ENCODE peak calls at places on chromosomes 11 and 22, in ten cellular contexts. H, L, T, P, A, M, U, W, X and J are unnamed samples.

GRCh38 chr22:19110064-19110458 is 12.2 kb downstream of the DGCR2 start:
- DNase-seq in H (peak), L (no peak), T (no peak), P (no peak), A (no peak), M (no peak), U (no peak), W (no peak), X (peak), J (no peak)

GRCh38 chr11:2272241-2272945 is 2.0 kb upstream of the ASCL2 start:
- DNase-seq in H (peak), L (no peak), T (no peak), P (no peak), A (no peak), M (no peak), U (no peak), W (no peak), X (no peak), J (no peak)

GRCh38 chr22:38069372-38070249 is 12.4 kb downstream of the PICK1 start:
- DNase-seq in H (peak), L (peak), T (no peak), P (no peak), A (peak), M (no peak), U (peak), W (no peak), X (peak), J (peak)

GRCh38 chr11:7911011-7911410 is 20.1 kb downstream of the OR10A6 start:
- DNase-seq in H (no peak), L (no peak), T (no peak), P (no peak), A (no peak), M (no peak), U (no peak), W (no peak), X (no peak), J (no peak)

GRCh38 chr22:45226681-45227186 is 14.0 kb downstream of the KIAA0930 start:
- DNase-seq in H (peak), L (no peak), T (peak), P (no peak), A (peak), M (no peak), U (peak), W (peak), X (no peak), J (no peak)

GRCh38 chr11:62926669-62927455 is 5.7 kb upstream of the CHRM1 start:
- DNase-seq in H (no peak), L (no peak), T (no peak), P (no peak), A (no peak), M (no peak), U (no peak), W (no peak), X (no peak), J (no peak)

GRCh38 chr22:24089951-24090350 is 78.8 kb downstream of the CABIN1 start:
- DNase-seq in H (peak), L (no peak), T (no peak), P (no peak), A (no peak), M (no peak), U (no peak), W (no peak), X (no peak), J (no peak)

GRCh38 chr11:93330446-93330984 is at the start of gene DEUP1:
- DNase-seq in H (peak), L (no peak), T (no peak), P (peak), A (no peak), M (peak), U (peak), W (no peak), X (peak), J (no peak)

GRCh38 chr22:35575116-35575748 is 34.6 kb downstream of the RASD2 start:
- DNase-seq in H (no peak), L (no peak), T (no peak), P (no peak), A (no peak), M (no peak), U (no peak), W (no peak), X (no peak), J (no peak)

GRCh38 chr11:126115253-126115540 is 52.5 kb upstream of the CDON start:
- DNase-seq in H (peak), L (no peak), T (no peak), P (no peak), A (no peak), M (no peak), U (no peak), W (peak), X (no peak), J (no peak)

GRCh38 chr22:48398181-48398905 is 1429.3 kb downstream of the BRD1 start:
- DNase-seq in H (peak), L (no peak), T (no peak), P (no peak), A (no peak), M (no peak), U (no peak), W (no peak), X (no peak), J (no peak)